ENCODE peak calls at places on chromosomes 4 and X, in nine cellular contexts. U is Peyer's patch; R is aorta; T is hepatocyte; V is CD8-positive, alpha-beta memory T cell; Z is ovary; O is right atrium auricular region; Y is cardiac muscle cell; Q is iPS DF 6.9. F is an unnamed sample. For H3K4me1, the result is how much of the 10 kb centered on the place peaks cover.

GRCh38 chr4:118281611-118282442 is 71.0 kb downstream of the PRSS12 start:
- DNase-seq in U (peak), R (no peak), T (peak), V (no peak), Z (peak), O (no peak), Y (peak), Q (no peak), F (no peak)

GRCh38 chrX:17692709-17693346 is 44.5 kb upstream of the SCML1 start:
- DNase-seq in U (no peak), R (no peak), T (no peak), V (no peak), Z (no peak), O (no peak), Y (peak), Q (no peak), F (no peak)

GRCh38 chr4:47278631-47279030 is 184.9 kb downstream of the COMMD8 start:
- DNase-seq in U (no peak), R (no peak), T (no peak), V (no peak), Z (no peak), O (no peak), Y (no peak), Q (no peak), F (no peak)

GRCh38 chr4:8051644-8052043 is 107.0 kb downstream of the ABLIM2 start:
- DNase-seq in U (no peak), R (no peak), T (no peak), V (no peak), Z (no peak), O (no peak), Y (no peak), Q (no peak), F (no peak)

GRCh38 chr4:147761218-147761883 is 29.5 kb downstream of the ARHGAP10 start:
- DNase-seq in U (no peak), R (no peak), T (no peak), V (no peak), Z (no peak), O (no peak), Y (no peak), Q (no peak), F (no peak)

GRCh38 chr4:32455231-32455630 is 1735.1 kb downstream of the PCDH7 start:
- DNase-seq in U (no peak), R (no peak), T (peak), V (no peak), Z (no peak), O (no peak), Y (no peak), Q (no peak), F (no peak)

GRCh38 chr4:3192188-3192587 is 56.8 kb upstream of the MSANTD1 start:
- DNase-seq in U (no peak), R (no peak), T (no peak), V (no peak), Z (no peak), O (no peak), Y (no peak), Q (no peak), F (no peak)

GRCh38 chr4:40197879-40198689 is 1.3 kb downstream of the RHOH start:
- DNase-seq in U (no peak), R (no peak), T (no peak), V (no peak), Z (no peak), O (no peak), Y (no peak), Q (no peak), F (peak)

GRCh38 chr4:2948895-2949781 is 14.1 kb downstream of the NOP14 start:
- DNase-seq in U (peak), R (no peak), T (peak), V (no peak), Z (no peak), O (no peak), Y (peak), Q (no peak), F (no peak)

GRCh38 chr4:145487626-145488025 is 6.0 kb downstream of the SMAD1 start:
- DNase-seq in U (no peak), R (no peak), T (no peak), V (no peak), Z (no peak), O (no peak), Y (no peak), Q (no peak), F (no peak)

GRCh38 chr4:75004755-75005668 is 72.1 kb downstream of the PARM1 start:
- DNase-seq in U (no peak), R (no peak), T (no peak), V (no peak), Z (no peak), O (no peak), Y (no peak), Q (no peak), F (no peak)

GRCh38 chrX:134949271-134949670 is 41.5 kb upstream of the SMIM10 start:
- DNase-seq in U (no peak), R (no peak), T (peak), V (no peak), Z (no peak), O (no peak), Y (no peak), Q (no peak), F (no peak)

GRCh38 chr4:62450740-62451139 is 1250.6 kb downstream of the ADGRL3 start:
- DNase-seq in U (no peak), R (no peak), T (no peak), V (no peak), Z (no peak), O (no peak), Y (no peak), Q (no peak), F (no peak)

GRCh38 chr4:4333265-4333706 is 43.2 kb downstream of the ZBTB49 start:
- DNase-seq in U (no peak), R (no peak), T (peak), V (no peak), Z (peak), O (peak), Y (no peak), Q (no peak), F (no peak)

GRCh38 chr4:20395160-20395773 is 143.6 kb downstream of the SLIT2 start:
- DNase-seq in U (no peak), R (no peak), T (peak), V (no peak), Z (no peak), O (no peak), Y (peak), Q (peak), F (no peak)

GRCh38 chrX:84475596-84475995 is 26.7 kb downstream of the HDX start:
- DNase-seq in U (no peak), R (no peak), T (no peak), V (no peak), Z (no peak), O (no peak), Y (no peak), Q (no peak), F (no peak)

GRCh38 chrX:39758791-39759525 is 338.8 kb downstream of the BCOR start:
- DNase-seq in U (no peak), R (no peak), T (no peak), V (no peak), Z (peak), O (no peak), Y (no peak), Q (no peak), F (no peak)

GRCh38 chr4:57492479-57492878 is 382.3 kb upstream of the IGFBP7 start:
- DNase-seq in U (no peak), R (no peak), T (no peak), V (no peak), Z (no peak), O (no peak), Y (peak), Q (no peak), F (no peak)

GRCh38 chrX:34764842-34765241 is 107.8 kb upstream of the TMEM47 start:
- DNase-seq in U (no peak), R (no peak), T (no peak), V (no peak), Z (no peak), O (no peak), Y (no peak), Q (peak), F (no peak)

GRCh38 chrX:47482065-47482511 is 934 bp downstream of the ZNF41 start:
- DNase-seq in U (no peak), R (no peak), T (no peak), V (no peak), Z (no peak), O (no peak), Y (no peak), Q (no peak), F (peak)

GRCh38 chrX:125727117-125727516 is 407.4 kb downstream of the TEX13C start:
- DNase-seq in U (no peak), R (no peak), T (no peak), V (no peak), Z (no peak), O (no peak), Y (no peak), Q (no peak), F (no peak)

GRCh38 chr4:83201761-83202160 is 82.8 kb downstream of the COQ2 start:
- DNase-seq in U (no peak), R (no peak), T (no peak), V (no peak), Z (no peak), O (no peak), Y (no peak), Q (no peak), F (no peak)

GRCh38 chr4:61068745-61069144 is 131.4 kb upstream of the ADGRL3 start:
- DNase-seq in U (no peak), R (no peak), T (no peak), V (no peak), Z (no peak), O (no peak), Y (no peak), Q (no peak), F (no peak)

GRCh38 chr4:64341711-64342110 is 67.5 kb downstream of the TECRL start:
- DNase-seq in U (no peak), R (no peak), T (no peak), V (no peak), Z (no peak), O (peak), Y (peak), Q (no peak), F (no peak)

GRCh38 chrX:10360121-10360520 is 203.3 kb downstream of the CLCN4 start:
- DNase-seq in U (no peak), R (no peak), T (no peak), V (no peak), Z (no peak), O (no peak), Y (no peak), Q (no peak), F (no peak)

GRCh38 chr4:81756973-81757372 is 285.3 kb upstream of the RASGEF1B start:
- DNase-seq in U (no peak), R (no peak), T (no peak), V (no peak), Z (no peak), O (no peak), Y (no peak), Q (no peak), F (no peak)

GRCh38 chrX:7085879-7086278 is 61.6 kb upstream of the STS start:
- DNase-seq in U (no peak), R (no peak), T (no peak), V (no peak), Z (no peak), O (no peak), Y (no peak), Q (no peak), F (no peak)

GRCh38 chrX:63686878-63687714 is 97.9 kb downstream of the ARHGEF9 start:
- DNase-seq in U (no peak), R (no peak), T (peak), V (no peak), Z (no peak), O (no peak), Y (peak), Q (peak), F (peak)

GRCh38 chr4:88457307-88458090 is 580 bp downstream of the HERC5 start:
- DNase-seq in U (no peak), R (peak), T (peak), V (peak), Z (peak), O (no peak), Y (peak), Q (peak), F (no peak)

DNA sequence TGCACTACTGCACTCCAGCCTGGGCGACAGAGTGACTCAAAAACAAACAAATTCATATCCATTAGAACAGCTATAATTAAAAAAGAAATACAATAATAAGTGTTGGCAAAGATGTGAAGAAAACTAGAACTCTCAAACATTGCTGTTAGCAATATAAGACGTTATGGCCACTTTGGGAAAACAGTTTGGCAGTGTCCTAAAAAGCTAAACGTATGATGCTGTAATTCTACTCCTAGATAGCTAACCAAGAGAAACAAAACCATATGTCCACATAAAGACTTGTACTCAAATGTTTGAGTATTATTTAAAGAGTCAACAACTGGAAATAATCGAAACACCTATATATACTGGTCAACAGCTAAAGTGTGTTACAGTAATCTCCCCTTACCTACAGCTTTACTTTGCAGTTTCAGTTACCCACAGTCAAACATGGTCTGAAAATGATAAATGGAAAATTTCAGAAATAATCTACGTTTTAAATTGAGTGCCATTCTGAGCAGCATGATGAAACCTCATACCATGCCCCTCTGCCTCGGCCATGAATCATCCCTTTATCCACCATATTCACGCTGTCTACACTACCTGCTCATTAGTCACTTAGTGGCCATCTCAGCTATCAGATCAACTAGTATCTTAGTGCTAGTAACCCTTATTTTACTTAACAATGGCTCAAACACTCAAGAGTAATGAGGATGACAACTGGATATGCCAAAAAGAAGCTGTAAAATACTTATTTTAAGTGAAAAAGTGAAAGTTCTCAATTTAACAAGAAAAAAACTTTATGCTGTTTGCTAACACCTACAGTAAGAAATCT is 4.9 kb downstream of the ELF2 start:
- DNase-seq in U (no peak), R (no peak), T (no peak), V (no peak), Z (no peak), O (no peak), Y (no peak), Q (no peak), F (no peak)
- H3K27ac ChIP-seq in U (no peak), R (peak), T (no peak), V (no peak), Z (no peak), O (no peak), Y (no peak), Q (no peak), F (no peak)

GRCh38 chr4:185713272-185713671 is 98.7 kb downstream of the SORBS2 start:
- DNase-seq in U (no peak), R (no peak), T (peak), V (no peak), Z (no peak), O (no peak), Y (no peak), Q (no peak), F (no peak)
- H3K4me1 ChIP-seq in U (under half), R (under half), T (under half), V (under half), Z (under half), O (half or more), Y (under half), Q (under half), F (under half)

GRCh38 chr4:10078481-10079233 is 37.9 kb downstream of the WDR1 start:
- DNase-seq in U (peak), R (peak), T (no peak), V (no peak), Z (no peak), O (no peak), Y (no peak), Q (no peak), F (no peak)

GRCh38 chr4:10079951-10080873 is 36.4 kb downstream of the WDR1 start:
- DNase-seq in U (no peak), R (peak), T (no peak), V (no peak), Z (no peak), O (no peak), Y (no peak), Q (no peak), F (no peak)

GRCh38 chr4:10077492-10078335 is 38.9 kb downstream of the WDR1 start:
- DNase-seq in U (peak), R (peak), T (no peak), V (no peak), Z (no peak), O (no peak), Y (no peak), Q (no peak), F (no peak)

GRCh38 chr4:10080874-10081606 is 35.6 kb downstream of the WDR1 start:
- DNase-seq in U (no peak), R (no peak), T (no peak), V (no peak), Z (no peak), O (no peak), Y (no peak), Q (no peak), F (no peak)

GRCh38 chr4:10079256-10079655 is 37.3 kb downstream of the WDR1 start:
- DNase-seq in U (no peak), R (peak), T (no peak), V (no peak), Z (no peak), O (no peak), Y (no peak), Q (no peak), F (no peak)
- H3K27ac ChIP-seq in U (no peak), R (no peak), T (no peak), V (no peak), Z (no peak), O (peak), Y (peak), Q (no peak), F (no peak)

DNA sequence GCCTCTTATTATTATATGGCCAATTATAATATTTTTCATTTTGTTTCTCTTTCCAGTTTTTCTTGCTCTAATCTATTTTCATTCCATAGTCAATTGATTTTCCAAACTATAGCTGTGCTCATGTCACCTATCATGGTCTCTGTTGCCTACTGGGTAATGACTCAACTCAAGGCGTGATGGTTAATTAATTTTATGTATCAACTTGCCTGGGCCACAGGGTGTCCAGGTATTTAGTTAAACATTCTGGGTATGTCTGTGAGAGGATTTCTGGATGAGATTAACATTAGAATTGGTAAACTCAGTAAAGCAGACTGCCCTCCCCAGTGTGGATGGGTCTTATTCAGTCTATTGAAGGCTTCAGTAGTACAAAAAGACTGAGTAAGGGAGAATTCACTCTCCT is 9.9 kb downstream of the FHIP1A start:
- DNase-seq in U (no peak), R (no peak), T (no peak), V (no peak), Z (no peak), O (no peak), Y (no peak), Q (no peak), F (no peak)
- H3K4me1 ChIP-seq in U (under half), R (under half), T (under half), V (under half), Z (under half), O (under half), Y (under half), Q (under half), F (under half)

GRCh38 chr4:149166365-149166764 is 649.3 kb downstream of the IQCM start:
- DNase-seq in U (no peak), R (no peak), T (no peak), V (no peak), Z (no peak), O (no peak), Y (no peak), Q (no peak), F (no peak)
- H3K27ac ChIP-seq in U (no peak), R (no peak), T (no peak), V (no peak), Z (no peak), O (no peak), Y (no peak), Q (no peak), F (no peak)

GRCh38 chr4:10098770-10099139 is 17.8 kb downstream of the WDR1 start:
- DNase-seq in U (no peak), R (no peak), T (no peak), V (peak), Z (no peak), O (no peak), Y (no peak), Q (no peak), F (no peak)
- H3K4me1 ChIP-seq in U (half or more), R (under half), T (under half), V (half or more), Z (under half), O (half or more), Y (half or more), Q (under half), F (half or more)

GRCh38 chr4:108129226-108129625 is 39.5 kb downstream of the LEF1 start:
- DNase-seq in U (no peak), R (no peak), T (no peak), V (no peak), Z (no peak), O (no peak), Y (no peak), Q (no peak), F (no peak)

GRCh38 chr4:108130955-108131354 is 37.8 kb downstream of the LEF1 start:
- DNase-seq in U (no peak), R (no peak), T (no peak), V (no peak), Z (no peak), O (no peak), Y (no peak), Q (no peak), F (no peak)

GRCh38 chr4:108126806-108127205 is 41.9 kb downstream of the LEF1 start:
- DNase-seq in U (no peak), R (no peak), T (no peak), V (no peak), Z (no peak), O (no peak), Y (no peak), Q (no peak), F (no peak)
- H3K27ac ChIP-seq in U (no peak), R (no peak), T (no peak), V (no peak), Z (no peak), O (no peak), Y (peak), Q (no peak), F (no peak)

DNA sequence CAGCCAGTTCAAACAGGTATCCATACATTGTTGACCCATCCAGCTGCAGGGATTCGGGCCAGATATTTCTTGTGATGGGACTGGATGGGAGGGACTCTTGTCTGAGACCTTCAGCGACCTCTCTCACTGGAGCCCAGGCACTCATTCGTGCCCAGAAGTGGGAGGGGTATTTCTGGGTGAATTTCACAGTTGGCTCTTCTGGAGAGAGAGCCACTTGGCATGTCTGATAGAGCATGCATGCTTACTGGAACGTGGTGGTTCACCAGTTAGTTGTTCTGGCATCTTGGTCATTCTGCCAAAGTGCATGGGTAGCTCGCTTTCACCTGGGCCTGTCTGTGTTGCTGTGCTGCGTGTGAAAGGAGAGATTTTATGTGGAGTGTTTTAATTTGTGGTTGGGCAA is 65.8 kb downstream of the NBDY start:
- DNase-seq in U (peak), R (peak), T (no peak), V (no peak), Z (no peak), O (no peak), Y (no peak), Q (no peak), F (no peak)
- H3K4me1 ChIP-seq in U (under half), R (under half), T (under half), V (under half), Z (under half), O (under half), Y (under half), Q (under half), F (under half)